ENCODE peak calls at places on chromosomes 13 and 19, in seven cellular contexts. C is IMR-90; P is activated naive CD8-positive, alpha-beta T cell treated with anti-CD3 and anti-CD28 coated beads, Interleukin-2, amount 10 ng/mL, durations not matched to agents 7 days and 5 days; U is heart right ventricle; X is sciatic nerve; F is left ventricle myocardium superior; W is activated T-cell treated with anti-CD3 and anti-CD28 coated beads, Interleukin-2, amount 50 U/mL, for 4 hours. Q is an unnamed sample.
A peak's percentile ranks its signal among the peaks of the same experiment; 100 is the strongest.

GRCh38 chr19:18265611-18265981 is 8.7 kb downstream of the IQCN start:
- ATAC-seq in W (no peak), X (no peak), U (no peak), F (no peak), P (no peak), C (no peak), Q (no peak)

GRCh38 chr19:38287604-38288003 is 16.4 kb upstream of the C19orf33 start:
- ATAC-seq in F (peak; percentile 30), P (no peak), X (peak; percentile 49), C (no peak), W (no peak), U (no peak), Q (no peak)

GRCh38 chr19:41299755-41300089 is 10.2 kb upstream of the CCDC97 start:
- ATAC-seq in F (peak; percentile 63), U (peak; percentile 70), P (no peak), C (peak; percentile 74), W (no peak), X (peak; percentile 39), Q (no peak)

GRCh38 chr19:9796113-9796773 is 22.6 kb downstream of the FBXL12 start:
- ATAC-seq in F (peak; percentile 12), C (peak; percentile 28), P (peak; percentile 31), X (peak; percentile 25), W (peak; percentile 41), U (peak; percentile 32), Q (peak; percentile 57)

GRCh38 chr13:46961719-46962118 is 64.9 kb upstream of the HTR2A start:
- ATAC-seq in W (peak; percentile 28), P (no peak), U (no peak), F (no peak), X (peak; percentile 65), C (peak; percentile 68), Q (peak; percentile 68)

GRCh38 chr13:27952931-27953670 is 16.0 kb downstream of the CDX2 start:
- ATAC-seq in X (no peak), F (peak; percentile 37), W (no peak), P (no peak), U (no peak), C (no peak), Q (peak; percentile 13)

GRCh38 chr13:26539738-26540292 is 17.7 kb upstream of the WASF3 start:
- ATAC-seq in W (no peak), U (no peak), X (peak; percentile 62), P (no peak), C (no peak), F (peak; percentile 37), Q (no peak)

GRCh38 chr19:45769821-45770191 is 754 bp upstream of the SIX5 start:
- ATAC-seq in U (peak; percentile 3), W (peak; percentile 32), C (no peak), F (peak; percentile 0), P (peak; percentile 37), X (peak; percentile 4), Q (peak; percentile 9)

GRCh38 chr13:101190976-101191375 is 225.3 kb downstream of the NALCN start:
- ATAC-seq in F (no peak), P (no peak), C (no peak), X (no peak), W (no peak), U (no peak), Q (no peak)

GRCh38 chr13:79346300-79346914 is 59.6 kb downstream of the RBM26 start:
- ATAC-seq in P (no peak), X (no peak), C (no peak), F (no peak), W (no peak), U (no peak), Q (no peak)

GRCh38 chr19:35767288-35768081 is 7.9 kb upstream of the ARHGAP33 start:
- ATAC-seq in P (no peak), U (peak; percentile 71), F (peak; percentile 70), X (peak; percentile 56), W (no peak), C (no peak), Q (peak; percentile 20)

GRCh38 chr13:61170791-61171330 is 244.8 kb downstream of the PCDH20 start:
- ATAC-seq in C (no peak), X (no peak), P (no peak), U (no peak), F (peak; percentile 42), W (no peak), Q (no peak)

GRCh38 chr13:49326222-49326917 is 78.6 kb downstream of the CDADC1 start:
- ATAC-seq in P (no peak), C (no peak), U (no peak), F (no peak), W (no peak), X (peak; percentile 22), Q (no peak)

GRCh38 chr13:98528663-98529064 is 48.2 kb downstream of the STK24 start:
- ATAC-seq in U (peak; percentile 52), P (no peak), X (peak; percentile 38), W (peak; percentile 79), F (peak; percentile 81), C (peak; percentile 60), Q (peak; percentile 39)